ENCODE peak calls at places on chromosomes 16 and 17, in six cellular contexts. J is Calu3; Z is SJCRH30; Y is stimulated activated CD4-positive, alpha-beta T cell treated with anti-CD3 and anti-CD28 coated beads, Interleukin-2, amount 100 ng/mL, for 24 hours; L is T-helper 2 cell; X is A549. F is an unnamed sample.
A peak's percentile ranks its signal among the peaks of the same experiment; 100 is the strongest.

GRCh38 chr16:70749681-70750601 is 51.0 kb downstream of the VAC14 start:
- DNase-seq in J (no peak), Z (no peak), Y (no peak), L (no peak), X (no peak), F (peak; percentile 57)

GRCh38 chr17:39981207-39982068 is 831 bp downstream of the PSMD3 start:
- DNase-seq in J (no peak), Z (peak; percentile 27), Y (no peak), L (no peak), X (peak; percentile 21), F (no peak)

GRCh38 chr17:7314719-7315569 is at the start of gene GPS2:
- DNase-seq in J (peak; percentile 90), Z (peak; percentile 78), Y (peak; percentile 93), L (peak; percentile 89), X (peak; percentile 95), F (peak; percentile 96)

GRCh38 chr16:70725024-70725911 is 39.4 kb upstream of the MTSS2 start:
- DNase-seq in J (no peak), Z (no peak), Y (no peak), L (no peak), X (no peak), F (peak; percentile 64)

GRCh38 chr17:45395569-45396415 is 36.9 kb downstream of the ARHGAP27 start:
- DNase-seq in J (no peak), Z (no peak), Y (no peak), L (no peak), X (no peak), F (no peak)

GRCh38 chr17:2388705-2389099 is 12.2 kb downstream of the MNT start:
- DNase-seq in J (no peak), Z (no peak), Y (no peak), L (no peak), X (no peak), F (no peak)

GRCh38 chr17:38892620-38893019 is 22.8 kb downstream of the LASP1 start:
- DNase-seq in J (no peak), Z (no peak), Y (no peak), L (no peak), X (no peak), F (no peak)

GRCh38 chr17:1783834-1784611 is 22.2 kb downstream of the SERPINF1 start:
- DNase-seq in J (no peak), Z (peak; percentile 62), Y (no peak), L (no peak), X (peak; percentile 77), F (peak; percentile 82)

GRCh38 chr17:77602062-77602746 is 356.3 kb upstream of the TNRC6C start:
- DNase-seq in J (no peak), Z (no peak), Y (no peak), L (no peak), X (no peak), F (peak; percentile 86)

GRCh38 chr17:34979650-34980352 is 511 bp upstream of the LIG3 start:
- DNase-seq in J (no peak), Z (peak; percentile 38), Y (no peak), L (no peak), X (no peak), F (no peak)

GRCh38 chr16:64449511-64449910 is 672.4 kb downstream of the CDH11 start:
- DNase-seq in J (no peak), Z (no peak), Y (no peak), L (no peak), X (no peak), F (no peak)

GRCh38 chr17:32953883-32954282 is 25.9 kb downstream of the TMEM98 start:
- DNase-seq in J (no peak), Z (no peak), Y (no peak), L (no peak), X (no peak), F (no peak)

GRCh38 chr17:2034806-2035548 is 5.0 kb downstream of the DPH1 start:
- DNase-seq in J (no peak), Z (no peak), Y (no peak), L (no peak), X (no peak), F (peak; percentile 10)

GRCh38 chr16:19095699-19096098 is 18.1 kb upstream of the ITPRIPL2 start:
- DNase-seq in J (peak; percentile 67), Z (no peak), Y (no peak), L (no peak), X (no peak), F (no peak)

GRCh38 chr16:81521141-81521626 is 76.6 kb downstream of the CMIP start:
- DNase-seq in J (no peak), Z (no peak), Y (peak; percentile 54), L (peak; percentile 34), X (no peak), F (peak; percentile 42)

GRCh38 chr17:28716740-28717577 is 709 bp downstream of the RAB34 start:
- DNase-seq in J (no peak), Z (peak; percentile 78), Y (no peak), L (no peak), X (no peak), F (peak; percentile 55)

GRCh38 chr16:12178251-12178990 is 201.9 kb downstream of the SNX29 start:
- DNase-seq in J (no peak), Z (peak; percentile 60), Y (no peak), L (no peak), X (no peak), F (peak; percentile 70)

GRCh38 chr16:22712471-22712870 is 101.5 kb upstream of the HS3ST2 start:
- DNase-seq in J (no peak), Z (no peak), Y (no peak), L (no peak), X (no peak), F (no peak)

GRCh38 chr17:76497979-76498885 is 3.0 kb downstream of the RHBDF2 start:
- DNase-seq in J (no peak), Z (peak; percentile 95), Y (no peak), L (no peak), X (peak; percentile 75), F (peak; percentile 90)

GRCh38 chr16:3173892-3174617 is 13.9 kb upstream of the OR1F1 start:
- DNase-seq in J (peak; percentile 43), Z (peak; percentile 85), Y (no peak), L (no peak), X (peak; percentile 76), F (no peak)

GRCh38 chr16:90046971-90047713 is 27.9 kb upstream of the DBNDD1 start:
- DNase-seq in J (peak; percentile 52), Z (no peak), Y (no peak), L (no peak), X (no peak), F (peak; percentile 79)

GRCh38 chr17:61407211-61407911 is 7.7 kb downstream of the TBX2 start:
- DNase-seq in J (no peak), Z (no peak), Y (no peak), L (no peak), X (no peak), F (peak; percentile 15)

GRCh38 chr16:78750611-78751010 is 651.2 kb downstream of the WWOX start:
- DNase-seq in J (no peak), Z (no peak), Y (no peak), L (no peak), X (no peak), F (no peak)